ENCODE peak calls at places on chromosomes 16 and 17, in ten cellular contexts. Z, I, C, G, O, S, N, L, W and A are unnamed samples.

GRCh38 chr17:796609-797008 is 14.5 kb downstream of the MRM3 start:
- DNase-seq in N (no peak), L (no peak), O (no peak), G (no peak), I (no peak), Z (no peak), C (no peak), S (no peak), W (no peak), A (no peak)

GRCh38 chr16:293043-293775 is 10.2 kb downstream of the PDIA2 start:
- DNase-seq in Z (no peak), G (no peak), W (no peak), L (no peak), N (no peak), C (no peak), I (no peak), S (no peak), O (no peak), A (no peak)

GRCh38 chr17:81171941-81172340 is 5.9 kb upstream of the AATK start:
- DNase-seq in L (no peak), W (no peak), Z (no peak), I (no peak), N (peak; percentile 19), G (no peak), O (peak; percentile 61), C (no peak), S (no peak), A (no peak)

GRCh38 chr17:46071796-46072195 is 72.7 kb downstream of the STH start:
- DNase-seq in S (no peak), C (no peak), W (no peak), G (no peak), I (no peak), N (no peak), O (no peak), Z (no peak), L (no peak), A (no peak)

GRCh38 chr16:87918314-87918713 is 18.0 kb downstream of the CA5A start:
- DNase-seq in C (no peak), O (no peak), G (peak; percentile 64), N (no peak), Z (no peak), S (no peak), L (no peak), I (no peak), W (peak; percentile 74), A (no peak)

GRCh38 chr17:40519089-40519775 is 17.8 kb upstream of the TNS4 start:
- DNase-seq in L (no peak), S (no peak), I (no peak), G (no peak), W (peak; percentile 48), O (no peak), N (no peak), C (no peak), Z (peak; percentile 42), A (no peak)

GRCh38 chr17:72715906-72716572 is 376.4 kb downstream of the SLC39A11 start:
- DNase-seq in W (no peak), I (no peak), N (peak; percentile 98), C (no peak), Z (no peak), G (no peak), O (peak; percentile 95), S (no peak), L (no peak), A (no peak)

GRCh38 chr16:28538733-28539596 is at the start of gene NUPR1:
- DNase-seq in I (no peak), G (peak; percentile 98), S (peak; percentile 98), C (no peak), L (no peak), Z (peak; percentile 93), O (peak; percentile 98), W (peak; percentile 100), N (peak; percentile 98), A (peak; percentile 75)

GRCh38 chr17:17900615-17901520 is 64.1 kb upstream of the SREBF1 start:
- DNase-seq in Z (peak; percentile 81), W (peak; percentile 94), S (peak; percentile 95), L (no peak), I (no peak), G (peak; percentile 93), N (peak; percentile 95), C (no peak), O (peak; percentile 94), A (no peak)

GRCh38 chr16:80947239-80947638 is 59.4 kb downstream of the CMC2 start:
- DNase-seq in I (no peak), N (peak; percentile 73), C (no peak), O (no peak), Z (no peak), L (no peak), S (no peak), G (no peak), W (no peak), A (no peak)

GRCh38 chr16:80946481-80946880 is 60.2 kb downstream of the CMC2 start:
- DNase-seq in N (peak; percentile 15), L (no peak), G (no peak), Z (no peak), W (no peak), O (no peak), C (no peak), I (no peak), S (no peak), A (no peak)

GRCh38 chr16:80947708-80948615 is 58.7 kb downstream of the CMC2 start:
- DNase-seq in S (no peak), L (no peak), C (no peak), N (peak; percentile 84), O (no peak), I (no peak), W (no peak), Z (no peak), G (no peak), A (no peak)

GRCh38 chr16:80954985-80955384 is 51.7 kb downstream of the CMC2 start:
- DNase-seq in G (no peak), L (no peak), I (no peak), Z (no peak), S (no peak), N (no peak), O (no peak), W (no peak), C (no peak), A (no peak)

GRCh38 chr16:80948886-80949502 is 57.7 kb downstream of the CMC2 start:
- DNase-seq in O (peak; percentile 62), Z (peak; percentile 70), I (no peak), N (peak; percentile 83), C (peak; percentile 45), G (peak; percentile 45), W (no peak), S (no peak), L (peak; percentile 66), A (peak; percentile 43)
- TF ChIP-seq CTCF in O (peak; percentile 79), Z (peak; percentile 58), I (peak; percentile 70), N (peak; percentile 82), C (peak; percentile 68), G (peak; percentile 42), W (peak; percentile 39), S (peak; percentile 43), L (peak; percentile 63), A (no peak)

GRCh38 chr16:55622302-55622701 is 33.5 kb upstream of the SLC6A2 start:
- DNase-seq in Z (no peak), O (no peak), I (no peak), N (no peak), L (no peak), G (no peak), S (no peak), C (no peak), W (no peak), A (no peak)

GRCh38 chr16:55624696-55625095 is 31.1 kb upstream of the SLC6A2 start:
- DNase-seq in W (no peak), N (no peak), L (no peak), I (no peak), C (no peak), G (no peak), Z (no peak), S (no peak), O (no peak), A (no peak)

GRCh38 chr16:55621771-55622170 is 34.0 kb upstream of the SLC6A2 start:
- DNase-seq in O (no peak), G (no peak), I (no peak), S (no peak), W (no peak), N (no peak), L (no peak), C (no peak), Z (no peak), A (no peak)

GRCh38 chr16:55623640-55624039 is 32.1 kb upstream of the SLC6A2 start:
- DNase-seq in O (no peak), N (no peak), G (no peak), W (no peak), S (no peak), I (no peak), L (no peak), C (no peak), Z (no peak), A (no peak)

DNA sequence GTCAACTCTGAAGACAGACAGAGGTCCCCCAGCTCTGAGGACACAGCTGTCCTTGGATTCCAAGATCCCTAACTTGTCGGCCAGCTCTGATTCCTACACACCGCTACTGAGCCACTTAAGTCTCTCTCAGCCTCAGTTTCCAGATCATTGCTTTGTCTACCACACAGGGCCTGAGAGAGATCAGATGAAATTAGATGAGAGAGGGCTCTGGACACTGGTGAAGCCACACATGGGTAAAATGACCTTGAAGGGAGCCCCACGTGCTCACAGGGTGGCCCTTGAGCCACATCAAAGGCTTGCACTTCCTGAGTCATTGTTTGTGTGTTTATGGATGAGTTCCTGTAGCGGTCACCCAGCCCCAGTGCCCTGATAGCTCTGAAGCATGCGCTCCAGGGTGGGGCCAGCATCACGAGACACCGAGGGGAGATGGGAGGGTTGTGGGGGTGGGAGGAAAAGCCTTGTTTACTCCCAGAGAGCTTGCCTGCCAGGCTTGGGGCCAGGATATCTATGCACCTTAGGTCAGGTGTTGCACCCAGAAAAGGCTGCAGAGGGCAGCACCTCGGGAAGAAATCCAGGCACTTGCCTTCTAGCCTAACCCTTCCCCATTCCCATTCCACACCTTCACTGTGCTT is 32.7 kb upstream of the SLC6A2 start:
- DNase-seq in Z (no peak), G (no peak), I (no peak), L (peak; percentile 13), S (peak; percentile 56), C (no peak), W (no peak), O (no peak), N (peak; percentile 5), A (no peak)
- TF ChIP-seq CTCF in Z (peak; percentile 9), G (no peak), I (no peak), L (peak; percentile 24), S (peak; percentile 23), C (no peak), W (no peak), O (peak; percentile 3), N (no peak), A (no peak)

GRCh38 chr16:57299009-57299718 is 14.7 kb upstream of the PLLP start:
- DNase-seq in L (peak; percentile 65), S (no peak), N (peak; percentile 89), O (no peak), W (peak; percentile 40), C (no peak), I (peak; percentile 59), Z (no peak), G (peak; percentile 76), A (peak; percentile 38)
- TF ChIP-seq CTCF in L (no peak), S (no peak), N (no peak), O (peak; percentile 38), W (no peak), C (peak; percentile 40), I (no peak), Z (no peak), G (no peak), A (peak; percentile 8)

DNA sequence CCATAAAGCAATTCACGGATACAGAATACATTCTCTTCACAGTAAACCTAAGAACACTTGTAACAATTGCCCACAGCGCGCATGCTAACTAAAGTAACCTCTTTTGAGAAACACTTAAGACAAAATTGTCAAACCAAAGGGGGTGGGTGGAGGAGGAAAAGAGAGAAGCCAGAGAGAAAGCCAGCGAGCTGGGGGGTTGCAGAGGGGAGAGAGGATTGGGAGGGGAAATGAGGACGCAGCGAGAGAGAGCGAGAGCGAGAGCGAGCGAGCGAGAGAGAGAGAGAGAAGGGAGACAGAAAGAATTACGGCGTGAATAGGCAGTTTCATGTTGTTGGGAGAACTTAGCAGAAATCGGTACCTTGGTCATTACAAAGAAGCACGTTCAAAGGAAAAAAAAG is 1.6 kb upstream of the HOXB7 start:
- DNase-seq in Z (no peak), I (no peak), N (no peak), S (no peak), G (no peak), W (no peak), O (no peak), C (peak; percentile 37), L (no peak), A (no peak)
- TF ChIP-seq CTCF in Z (no peak), I (no peak), N (no peak), S (no peak), G (no peak), W (no peak), O (no peak), C (no peak), L (no peak), A (no peak)